ENCODE peak calls at places on chromosomes 11 and 22, in four cellular contexts. D is fibroblast of lung, Q is sigmoid colon, H is left ventricle myocardium inferior. C is an unnamed sample.

GRCh38 chr11:724733-725386 is 18.8 kb downstream of the EPS8L2 start:
- DNase-seq in D (no peak), Q (no peak), H (no peak), C (no peak)

GRCh38 chr11:36289226-36289852 is at the start of gene COMMD9:
- DNase-seq in D (peak; percentile 91), Q (peak; percentile 97), H (peak; percentile 94), C (peak; percentile 69)

GRCh38 chr11:105969756-105970155 is 52.3 kb downstream of the MSANTD4 start:
- DNase-seq in D (no peak), Q (no peak), H (no peak), C (no peak)

GRCh38 chr11:32448232-32448631 is 12.9 kb upstream of the WT1 start:
- DNase-seq in D (peak; percentile 8), Q (no peak), H (no peak), C (peak; percentile 3)

GRCh38 chr11:12285811-12286222 is 91.6 kb upstream of the PARVA start:
- DNase-seq in D (peak; percentile 72), Q (no peak), H (no peak), C (no peak)

GRCh38 chr22:20316217-20316843 is 3.5 kb downstream of the DGCR6L start:
- DNase-seq in D (no peak), Q (peak; percentile 58), H (no peak), C (no peak)

GRCh38 chr11:62025429-62026105 is 58.1 kb upstream of the FTH1 start:
- DNase-seq in D (peak; percentile 75), Q (peak; percentile 85), H (peak; percentile 48), C (peak; percentile 91)

GRCh38 chr22:19582033-19582693 is 58.0 kb upstream of the CLDN5 start:
- DNase-seq in D (no peak), Q (no peak), H (no peak), C (no peak)

GRCh38 chr22:27420817-27421361 is 380.7 kb downstream of the MN1 start:
- DNase-seq in D (peak; percentile 98), Q (peak; percentile 93), H (peak; percentile 84), C (peak; percentile 93)

GRCh38 chr11:86174101-86175046 is 70.2 kb upstream of the EED start:
- DNase-seq in D (peak; percentile 100), Q (peak; percentile 74), H (peak; percentile 77), C (peak; percentile 99)

GRCh38 chr11:67409261-67409666 is 5.4 kb downstream of the TBC1D10C start:
- DNase-seq in D (no peak), Q (no peak), H (no peak), C (no peak)

GRCh38 chr11:129089279-129089678 is 102.8 kb downstream of the ARHGAP32 start:
- DNase-seq in D (no peak), Q (no peak), H (no peak), C (no peak)

GRCh38 chr11:78731008-78731407 is 156.3 kb upstream of the NARS2 start:
- DNase-seq in D (no peak), Q (no peak), H (no peak), C (no peak)

GRCh38 chr11:2261436-2262230 is 8.8 kb downstream of the ASCL2 start:
- DNase-seq in D (no peak), Q (no peak), H (no peak), C (no peak)

GRCh38 chr11:32092581-32093170 is 1.8 kb downstream of the RCN1 start:
- DNase-seq in D (no peak), Q (no peak), H (no peak), C (no peak)

GRCh38 chr11:86186420-86186819 is 58.1 kb upstream of the EED start:
- DNase-seq in D (no peak), Q (no peak), H (no peak), C (no peak)

GRCh38 chr22:43622886-43623285 is 189.2 kb downstream of the EFCAB6 start:
- DNase-seq in D (no peak), Q (no peak), H (no peak), C (no peak)

GRCh38 chr11:122137081-122137793 is 21.2 kb upstream of the BLID start:
- DNase-seq in D (peak; percentile 97), Q (no peak), H (no peak), C (peak; percentile 74)

GRCh38 chr11:416757-417621 is 2.2 kb upstream of the SIGIRR start:
- DNase-seq in D (no peak), Q (no peak), H (peak; percentile 66), C (no peak)

GRCh38 chr11:70480711-70481110 is 82.4 kb downstream of the CTTN start:
- DNase-seq in D (no peak), Q (no peak), H (peak; percentile 10), C (no peak)

GRCh38 chr22:21054714-21055563 is 9.2 kb downstream of the LRRC74B start:
- DNase-seq in D (no peak), Q (no peak), H (no peak), C (no peak)

GRCh38 chr11:86719781-86720463 is 47.5 kb upstream of the ME3 start:
- DNase-seq in D (peak; percentile 98), Q (no peak), H (no peak), C (no peak)

GRCh38 chr11:61138940-61139339 is 22.3 kb downstream of the VPS37C start:
- DNase-seq in D (peak; percentile 90), Q (peak; percentile 48), H (no peak), C (peak; percentile 83)

GRCh38 chr11:123122341-123122740 is 60.4 kb upstream of the HSPA8 start:
- DNase-seq in D (peak; percentile 30), Q (peak; percentile 90), H (no peak), C (peak; percentile 85)

GRCh38 chr22:47277511-47277910 is 515.1 kb downstream of the TBC1D22A start:
- DNase-seq in D (no peak), Q (peak; percentile 15), H (no peak), C (no peak)

GRCh38 chr11:63745304-63746170 is 23.0 kb downstream of the ZFTA start:
- DNase-seq in D (no peak), Q (no peak), H (no peak), C (no peak)

GRCh38 chr11:76835928-76836612 is 24.6 kb upstream of the ACER3 start:
- DNase-seq in D (peak; percentile 67), Q (no peak), H (peak; percentile 33), C (peak; percentile 41)

GRCh38 chr22:36194385-36194784 is 7.2 kb downstream of the APOL4 start:
- DNase-seq in D (no peak), Q (no peak), H (no peak), C (no peak)

GRCh38 chr22:19872779-19873137 is 18.1 kb upstream of the GNB1L start:
- DNase-seq in D (no peak), Q (no peak), H (no peak), C (no peak)

GRCh38 chr11:1005913-1006312 is 30.6 kb downstream of the MUC6 start:
- DNase-seq in D (no peak), Q (peak; percentile 83), H (peak; percentile 44), C (peak; percentile 20)

GRCh38 chr11:120260616-120261015 is 20.7 kb downstream of the POU2F3 start:
- DNase-seq in D (no peak), Q (no peak), H (no peak), C (no peak)

GRCh38 chr11:130145975-130146776 is 13.4 kb upstream of the ST14 start:
- DNase-seq in D (peak; percentile 23), Q (no peak), H (peak; percentile 40), C (no peak)

GRCh38 chr11:67731583-67731982 is 57.2 kb upstream of the ALDH3B2 start:
- DNase-seq in D (no peak), Q (no peak), H (no peak), C (no peak)

GRCh38 chr22:32245042-32245441 is 10.1 kb downstream of the SLC5A4 start:
- DNase-seq in D (no peak), Q (no peak), H (no peak), C (no peak)

GRCh38 chr11:26947379-26947844 is 46.5 kb upstream of the FIBIN start:
- DNase-seq in D (peak; percentile 100), Q (peak; percentile 88), H (no peak), C (peak; percentile 100)

GRCh38 chr11:123086315-123086714 is 24.4 kb upstream of the HSPA8 start:
- DNase-seq in D (no peak), Q (no peak), H (no peak), C (no peak)

GRCh38 chr11:77559686-77560425 is 29.9 kb upstream of the AQP11 start:
- DNase-seq in D (peak; percentile 88), Q (no peak), H (no peak), C (peak; percentile 25)

GRCh38 chr22:38862375-38863329 is 9.4 kb downstream of the CBX6 start:
- DNase-seq in D (peak; percentile 36), Q (peak; percentile 87), H (no peak), C (no peak)

GRCh38 chr11:26276798-26277424 is 55.0 kb upstream of the ANO3 start:
- DNase-seq in D (peak; percentile 53), Q (peak; percentile 66), H (peak; percentile 20), C (peak; percentile 21)

DNA sequence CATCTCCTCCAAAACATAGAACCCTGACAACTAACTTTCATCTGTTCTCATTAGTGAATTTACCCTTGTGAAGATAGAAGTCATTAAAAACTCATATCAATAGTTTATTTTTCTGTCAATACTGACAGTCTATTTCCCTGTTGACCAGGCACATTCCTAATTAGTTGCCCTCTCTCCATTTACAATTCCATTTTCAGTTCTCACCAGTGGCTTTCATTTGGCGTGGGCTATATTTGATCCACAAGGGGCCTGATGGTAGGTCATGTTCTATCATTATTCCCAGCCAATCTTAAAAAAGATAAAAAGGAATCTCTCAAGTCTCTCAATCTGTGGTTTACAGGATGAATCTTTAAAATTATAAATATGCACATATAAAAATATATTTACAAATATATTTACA is 3.9 kb upstream of the AKIP1 start:
- DNase-seq in D (no peak), Q (no peak), H (no peak), C (no peak)
- H3K4me3 ChIP-seq in D (no peak overlapping the region), Q (no peak overlapping the region), H (peak overlapping the region; percentile 1), C (no peak overlapping the region)

GRCh38 chr11:133253570-133253969 is 278.7 kb downstream of the OPCML start:
- DNase-seq in D (no peak), Q (no peak), H (no peak), C (no peak)
- H3K4me3 ChIP-seq in D (no peak overlapping the region), Q (no peak overlapping the region), H (no peak overlapping the region), C (no peak overlapping the region)

GRCh38 chr11:45354976-45355705 is 69.0 kb upstream of the SYT13 start:
- DNase-seq in D (peak; percentile 70), Q (peak; percentile 94), H (peak; percentile 90), C (no peak)

GRCh38 chr11:45361551-45361950 is 75.4 kb upstream of the SYT13 start:
- DNase-seq in D (no peak), Q (no peak), H (no peak), C (no peak)

DNA sequence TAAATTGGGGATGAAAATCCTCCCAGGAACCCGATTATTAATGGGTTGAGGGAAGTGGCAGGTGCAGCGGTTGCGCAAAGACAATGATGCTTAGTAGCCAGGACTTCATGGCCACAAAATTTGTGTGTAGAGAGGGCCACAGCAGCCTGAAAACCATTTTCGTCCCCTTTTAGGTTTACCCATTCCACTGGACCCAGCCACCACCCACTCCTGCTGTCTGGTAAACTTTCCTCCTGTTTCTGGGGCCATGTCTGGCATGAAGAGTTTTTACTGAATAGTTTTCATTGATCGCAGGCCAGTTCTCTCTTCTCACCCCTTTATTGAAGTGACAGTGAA is 69.5 kb upstream of the SYT13 start:
- DNase-seq in D (no peak), Q (no peak), H (no peak), C (no peak)
- H3K4me3 ChIP-seq in D (peak overlapping the region; percentile 36), Q (peak overlapping the region; percentile 68), H (peak overlapping the region; percentile 80), C (peak overlapping the region; percentile 43)

DNA sequence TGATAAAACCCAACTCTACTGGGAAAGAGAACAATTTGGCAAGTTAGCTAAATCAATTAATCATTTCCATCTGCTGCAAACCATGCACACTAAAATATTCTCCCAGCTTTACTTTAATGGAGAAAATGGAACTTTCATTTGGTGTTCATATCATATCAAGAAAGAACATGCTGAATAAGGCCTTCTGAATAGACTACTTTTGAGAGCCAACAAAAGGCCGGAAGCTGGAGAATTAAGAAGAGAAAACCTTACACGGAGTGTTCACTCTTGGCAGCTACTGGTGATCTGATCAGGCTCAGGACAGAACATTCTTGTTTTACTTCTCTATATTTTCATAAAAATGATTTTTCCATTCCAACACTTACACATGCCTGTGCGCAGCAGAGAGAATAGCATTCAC is 165.3 kb downstream of the TTC28 start:
- DNase-seq in D (peak; percentile 13), Q (no peak), H (no peak), C (no peak)
- H3K4me3 ChIP-seq in D (no peak overlapping the region), Q (no peak overlapping the region), H (no peak overlapping the region), C (no peak overlapping the region)

GRCh38 chr22:33895444-33895843 is 24.8 kb downstream of the LARGE1 start:
- DNase-seq in D (no peak), Q (no peak), H (no peak), C (no peak)
- H3K4me3 ChIP-seq in D (no peak overlapping the region), Q (no peak overlapping the region), H (no peak overlapping the region), C (no peak overlapping the region)